ENCODE peak calls at places on chromosomes 3 and 15, in six cellular contexts. One of them, this sample, is unnamed.

GRCh38 chr15:85764649-85765277 is 30.0 kb downstream of the KLHL25 start:
- DNase-seq in endothelial cell of umbilical vein: no peak
- DNase-seq in breast epithelium: no peak
- DNase-seq in fibroblast of lung: peak; percentile 55
- DNase-seq in spleen: no peak
- DNase-seq in pancreas: no peak
- DNase-seq in this sample: peak; percentile 61

GRCh38 chr3:160401301-160402095 is 2.0 kb downstream of the SMC4 start:
- DNase-seq in endothelial cell of umbilical vein: peak; percentile 81
- DNase-seq in breast epithelium: no peak
- DNase-seq in fibroblast of lung: peak; percentile 87
- DNase-seq in spleen: no peak
- DNase-seq in pancreas: no peak
- DNase-seq in this sample: no peak

GRCh38 chr3:123732447-123732846 is 147.6 kb upstream of the HACD2 start:
- DNase-seq in endothelial cell of umbilical vein: no peak
- DNase-seq in breast epithelium: no peak
- DNase-seq in fibroblast of lung: peak; percentile 93
- DNase-seq in spleen: no peak
- DNase-seq in pancreas: no peak
- DNase-seq in this sample: no peak

GRCh38 chr3:175573226-175573625 is 714.1 kb downstream of the NAALADL2 start:
- DNase-seq in endothelial cell of umbilical vein: no peak
- DNase-seq in breast epithelium: no peak
- DNase-seq in fibroblast of lung: no peak
- DNase-seq in spleen: no peak
- DNase-seq in pancreas: no peak
- DNase-seq in this sample: no peak

GRCh38 chr3:2097641-2098191 is 950 bp upstream of the CNTN4 start:
- DNase-seq in endothelial cell of umbilical vein: no peak
- DNase-seq in breast epithelium: no peak
- DNase-seq in fibroblast of lung: no peak
- DNase-seq in spleen: no peak
- DNase-seq in pancreas: no peak
- DNase-seq in this sample: no peak

GRCh38 chr3:75295013-75295412 is 369.1 kb upstream of the FRG2C start:
- DNase-seq in endothelial cell of umbilical vein: no peak
- DNase-seq in breast epithelium: no peak
- DNase-seq in fibroblast of lung: no peak
- DNase-seq in spleen: no peak
- DNase-seq in pancreas: peak; percentile 9
- DNase-seq in this sample: no peak

GRCh38 chr3:178971614-178972013 is 100.0 kb downstream of the ZMAT3 start:
- DNase-seq in endothelial cell of umbilical vein: no peak
- DNase-seq in breast epithelium: no peak
- DNase-seq in fibroblast of lung: peak; percentile 29
- DNase-seq in spleen: no peak
- DNase-seq in pancreas: no peak
- DNase-seq in this sample: no peak

GRCh38 chr3:177893321-177893720 is 642.9 kb upstream of the KCNMB2 start:
- DNase-seq in endothelial cell of umbilical vein: peak; percentile 35
- DNase-seq in breast epithelium: no peak
- DNase-seq in fibroblast of lung: no peak
- DNase-seq in spleen: no peak
- DNase-seq in pancreas: no peak
- DNase-seq in this sample: no peak

GRCh38 chr3:15051531-15051930 is 13.6 kb downstream of the MRPS25 start:
- DNase-seq in endothelial cell of umbilical vein: peak; percentile 58
- DNase-seq in breast epithelium: no peak
- DNase-seq in fibroblast of lung: peak; percentile 6
- DNase-seq in spleen: peak; percentile 78
- DNase-seq in pancreas: no peak
- DNase-seq in this sample: no peak

GRCh38 chr3:122283796-122284445 is 41.1 kb upstream of the CSTA start:
- DNase-seq in endothelial cell of umbilical vein: no peak
- DNase-seq in breast epithelium: no peak
- DNase-seq in fibroblast of lung: no peak
- DNase-seq in spleen: no peak
- DNase-seq in pancreas: no peak
- DNase-seq in this sample: no peak

GRCh38 chr15:99495430-99496301 is 70.1 kb upstream of the MEF2A start:
- DNase-seq in endothelial cell of umbilical vein: peak; percentile 37
- DNase-seq in breast epithelium: no peak
- DNase-seq in fibroblast of lung: no peak
- DNase-seq in spleen: no peak
- DNase-seq in pancreas: no peak
- DNase-seq in this sample: no peak

GRCh38 chr15:47586653-47587224 is 130.6 kb upstream of the SEMA6D start:
- DNase-seq in endothelial cell of umbilical vein: no peak
- DNase-seq in breast epithelium: no peak
- DNase-seq in fibroblast of lung: no peak
- DNase-seq in spleen: no peak
- DNase-seq in pancreas: no peak
- DNase-seq in this sample: peak; percentile 59

GRCh38 chr15:20658024-20658423 is 116.4 kb upstream of the GOLGA6L6 start:
- DNase-seq in endothelial cell of umbilical vein: no peak
- DNase-seq in breast epithelium: no peak
- DNase-seq in fibroblast of lung: no peak
- DNase-seq in spleen: no peak
- DNase-seq in pancreas: no peak
- DNase-seq in this sample: no peak

GRCh38 chr3:115713247-115713646 is 89.9 kb downstream of the GAP43 start:
- DNase-seq in endothelial cell of umbilical vein: no peak
- DNase-seq in breast epithelium: no peak
- DNase-seq in fibroblast of lung: peak; percentile 79
- DNase-seq in spleen: no peak
- DNase-seq in pancreas: peak; percentile 70
- DNase-seq in this sample: no peak

GRCh38 chr3:172261053-172261452 is 187.2 kb downstream of the GHSR start:
- DNase-seq in endothelial cell of umbilical vein: no peak
- DNase-seq in breast epithelium: no peak
- DNase-seq in fibroblast of lung: peak; percentile 37
- DNase-seq in spleen: no peak
- DNase-seq in pancreas: no peak
- DNase-seq in this sample: no peak

GRCh38 chr3:107124885-107125284 is 252.4 kb upstream of the CCDC54 start:
- DNase-seq in endothelial cell of umbilical vein: no peak
- DNase-seq in breast epithelium: no peak
- DNase-seq in fibroblast of lung: peak; percentile 91
- DNase-seq in spleen: no peak
- DNase-seq in pancreas: no peak
- DNase-seq in this sample: no peak

GRCh38 chr3:13767896-13768295 is 112.0 kb downstream of the WNT7A start:
- DNase-seq in endothelial cell of umbilical vein: no peak
- DNase-seq in breast epithelium: no peak
- DNase-seq in fibroblast of lung: no peak
- DNase-seq in spleen: no peak
- DNase-seq in pancreas: no peak
- DNase-seq in this sample: no peak

GRCh38 chr15:89116404-89116803 is 28.1 kb downstream of the ABHD2 start:
- DNase-seq in endothelial cell of umbilical vein: no peak
- DNase-seq in breast epithelium: no peak
- DNase-seq in fibroblast of lung: peak; percentile 66
- DNase-seq in spleen: no peak
- DNase-seq in pancreas: no peak
- DNase-seq in this sample: no peak

GRCh38 chr15:49135893-49136292 is 19.5 kb downstream of the COPS2 start:
- DNase-seq in endothelial cell of umbilical vein: peak; percentile 81
- DNase-seq in breast epithelium: no peak
- DNase-seq in fibroblast of lung: peak; percentile 95
- DNase-seq in spleen: no peak
- DNase-seq in pancreas: no peak
- DNase-seq in this sample: no peak

GRCh38 chr3:111906667-111907066 is 47.6 kb downstream of the PHLDB2 start:
- DNase-seq in endothelial cell of umbilical vein: no peak
- DNase-seq in breast epithelium: no peak
- DNase-seq in fibroblast of lung: peak; percentile 83
- DNase-seq in spleen: no peak
- DNase-seq in pancreas: no peak
- DNase-seq in this sample: no peak

GRCh38 chr3:110628650-110629301 is 442.8 kb upstream of the NECTIN3 start:
- DNase-seq in endothelial cell of umbilical vein: no peak
- DNase-seq in breast epithelium: no peak
- DNase-seq in fibroblast of lung: no peak
- DNase-seq in spleen: no peak
- DNase-seq in pancreas: no peak
- DNase-seq in this sample: no peak

GRCh38 chr15:40054056-40054745 is 15.2 kb upstream of the SRP14 start:
- DNase-seq in endothelial cell of umbilical vein: no peak
- DNase-seq in breast epithelium: no peak
- DNase-seq in fibroblast of lung: peak; percentile 27
- DNase-seq in spleen: peak; percentile 83
- DNase-seq in pancreas: no peak
- DNase-seq in this sample: no peak

GRCh38 chr15:64571857-64572291 is 111.5 kb downstream of the ZNF609 start:
- DNase-seq in endothelial cell of umbilical vein: peak; percentile 57
- DNase-seq in breast epithelium: no peak
- DNase-seq in fibroblast of lung: no peak
- DNase-seq in spleen: no peak
- DNase-seq in pancreas: peak; percentile 44
- DNase-seq in this sample: no peak

GRCh38 chr3:19734453-19734852 is 199.6 kb downstream of the EFHB start:
- DNase-seq in endothelial cell of umbilical vein: no peak
- DNase-seq in breast epithelium: no peak
- DNase-seq in fibroblast of lung: no peak
- DNase-seq in spleen: no peak
- DNase-seq in pancreas: no peak
- DNase-seq in this sample: no peak

GRCh38 chr3:39146083-39146501 is 7.3 kb downstream of the CSRNP1 start:
- DNase-seq in endothelial cell of umbilical vein: no peak
- DNase-seq in breast epithelium: no peak
- DNase-seq in fibroblast of lung: no peak
- DNase-seq in spleen: no peak
- DNase-seq in pancreas: no peak
- DNase-seq in this sample: no peak

DNA sequence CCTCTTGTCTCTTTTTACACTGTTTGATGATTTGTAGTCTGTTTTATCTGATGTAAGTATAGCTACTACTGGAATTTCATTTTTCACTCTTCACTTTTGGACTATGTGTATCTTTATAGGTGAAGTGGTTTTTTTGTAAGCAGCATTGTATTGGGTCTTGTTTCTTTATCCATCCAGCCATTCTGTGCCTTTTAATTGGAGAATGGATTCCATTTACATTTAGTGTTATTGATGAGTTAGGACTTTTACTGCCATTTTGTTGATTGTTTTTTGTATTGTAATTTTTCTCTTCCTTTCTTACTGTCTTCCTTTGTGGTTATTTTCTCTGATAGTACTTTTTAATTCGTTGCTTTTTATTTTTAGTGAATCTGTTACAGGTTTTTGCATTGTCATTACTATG is 54.5 kb downstream of the RNF13 start:
- DNase-seq in endothelial cell of umbilical vein: no peak
- DNase-seq in breast epithelium: no peak
- DNase-seq in fibroblast of lung: no peak
- DNase-seq in spleen: no peak
- DNase-seq in pancreas: no peak
- DNase-seq in this sample: no peak
- H3K4me1 ChIP-seq in endothelial cell of umbilical vein: no peaks in the 10 kb centered on the region
- H3K4me1 ChIP-seq in breast epithelium: no peaks in the 10 kb centered on the region
- H3K4me1 ChIP-seq in fibroblast of lung: no peaks in the 10 kb centered on the region
- H3K4me1 ChIP-seq in spleen: no peaks in the 10 kb centered on the region
- H3K4me1 ChIP-seq in pancreas: no peaks in the 10 kb centered on the region
- H3K4me1 ChIP-seq in this sample: no peaks in the 10 kb centered on the region

GRCh38 chr3:169345662-169346331 is 317.7 kb downstream of the MECOM start:
- DNase-seq in endothelial cell of umbilical vein: no peak
- DNase-seq in breast epithelium: no peak
- DNase-seq in fibroblast of lung: no peak
- DNase-seq in spleen: no peak
- DNase-seq in pancreas: no peak
- DNase-seq in this sample: no peak
- TF ChIP-seq CTCF in endothelial cell of umbilical vein: no peak
- TF ChIP-seq CTCF in breast epithelium: no peak
- TF ChIP-seq CTCF in fibroblast of lung: no peak
- TF ChIP-seq CTCF in spleen: no peak
- TF ChIP-seq CTCF in pancreas: no peak
- TF ChIP-seq CTCF in this sample: no peak

GRCh38 chr3:185648396-185648795 is 62.3 kb downstream of the SENP2 start:
- DNase-seq in endothelial cell of umbilical vein: no peak
- DNase-seq in breast epithelium: no peak
- DNase-seq in fibroblast of lung: no peak
- DNase-seq in spleen: no peak
- DNase-seq in pancreas: no peak
- DNase-seq in this sample: no peak
- H3K36me3 ChIP-seq in endothelial cell of umbilical vein: peaks cover 36% of the 10 kb centered on the region
- H3K36me3 ChIP-seq in breast epithelium: no peaks in the 10 kb centered on the region
- H3K36me3 ChIP-seq in fibroblast of lung: peaks cover 26% of the 10 kb centered on the region
- H3K36me3 ChIP-seq in spleen: peaks cover 12% of the 10 kb centered on the region
- H3K36me3 ChIP-seq in pancreas: no peaks in the 10 kb centered on the region
- H3K36me3 ChIP-seq in this sample: peaks cover 4% of the 10 kb centered on the region

GRCh38 chr15:60649845-60650548 is 171.1 kb upstream of the ICE2 start:
- DNase-seq in endothelial cell of umbilical vein: no peak
- DNase-seq in breast epithelium: no peak
- DNase-seq in fibroblast of lung: peak; percentile 11
- DNase-seq in spleen: no peak
- DNase-seq in pancreas: no peak
- DNase-seq in this sample: no peak

GRCh38 chr15:60646595-60646994 is 167.7 kb upstream of the ICE2 start:
- DNase-seq in endothelial cell of umbilical vein: no peak
- DNase-seq in breast epithelium: no peak
- DNase-seq in fibroblast of lung: no peak
- DNase-seq in spleen: no peak
- DNase-seq in pancreas: no peak
- DNase-seq in this sample: no peak

GRCh38 chr15:60648928-60649679 is 170.2 kb upstream of the ICE2 start:
- DNase-seq in endothelial cell of umbilical vein: no peak
- DNase-seq in breast epithelium: no peak
- DNase-seq in fibroblast of lung: no peak
- DNase-seq in spleen: no peak
- DNase-seq in pancreas: no peak
- DNase-seq in this sample: no peak

GRCh38 chr15:60644903-60645302 is 166.0 kb upstream of the ICE2 start:
- DNase-seq in endothelial cell of umbilical vein: peak; percentile 87
- DNase-seq in breast epithelium: no peak
- DNase-seq in fibroblast of lung: no peak
- DNase-seq in spleen: no peak
- DNase-seq in pancreas: no peak
- DNase-seq in this sample: no peak

DNA sequence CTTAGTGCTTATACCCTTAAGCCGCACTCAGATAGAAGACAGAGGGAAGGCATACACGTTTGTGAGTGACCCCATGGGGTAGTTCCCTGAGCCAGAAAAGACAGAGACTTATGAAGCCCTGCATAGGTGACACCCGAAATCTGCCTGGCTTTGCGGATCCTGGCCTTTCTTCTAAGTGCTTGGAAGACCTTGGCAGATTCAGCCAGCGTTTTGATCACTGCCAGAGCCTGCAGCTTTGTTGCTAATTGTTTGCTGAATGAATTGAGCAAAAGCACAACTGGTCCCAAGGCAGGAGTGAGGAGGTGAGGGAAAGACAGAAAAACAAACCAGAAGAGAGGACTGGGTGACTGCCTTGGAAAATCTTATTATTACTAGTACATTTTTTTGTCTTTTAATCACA is 168.3 kb upstream of the ICE2 start:
- DNase-seq in endothelial cell of umbilical vein: no peak
- DNase-seq in breast epithelium: no peak
- DNase-seq in fibroblast of lung: no peak
- DNase-seq in spleen: no peak
- DNase-seq in pancreas: no peak
- DNase-seq in this sample: no peak
- H3K4me1 ChIP-seq in endothelial cell of umbilical vein: peaks cover 23% of the 10 kb centered on the region
- H3K4me1 ChIP-seq in breast epithelium: no peaks in the 10 kb centered on the region
- H3K4me1 ChIP-seq in fibroblast of lung: no peaks in the 10 kb centered on the region
- H3K4me1 ChIP-seq in spleen: peaks cover 26% of the 10 kb centered on the region
- H3K4me1 ChIP-seq in pancreas: no peaks in the 10 kb centered on the region
- H3K4me1 ChIP-seq in this sample: no peaks in the 10 kb centered on the region

This sample was measured in heart right ventricle.